ENCODE peak calls at places on chromosomes 2 and 18, in eight cellular contexts. One of them, this sample, is unnamed.

GRCh38 chr2:197846789-197847188 is 42.4 kb downstream of the PLCL1 start:
- DNase-seq in transverse colon: no peak
- DNase-seq in Peyer's patch: no peak
- DNase-seq in testis: no peak
- DNase-seq in IMR-90: peak; percentile 73
- DNase-seq in breast epithelium: no peak
- DNase-seq in K562: no peak
- DNase-seq in body of pancreas: no peak
- DNase-seq in this sample: no peak

GRCh38 chr2:223647258-223647952 is 45.2 kb upstream of the SCG2 start:
- DNase-seq in transverse colon: no peak
- DNase-seq in Peyer's patch: no peak
- DNase-seq in testis: no peak
- DNase-seq in IMR-90: peak; percentile 24
- DNase-seq in breast epithelium: no peak
- DNase-seq in K562: no peak
- DNase-seq in body of pancreas: no peak
- DNase-seq in this sample: no peak

GRCh38 chr2:195863121-195863520 is 205.5 kb downstream of the DNAH7 start:
- DNase-seq in transverse colon: no peak
- DNase-seq in Peyer's patch: no peak
- DNase-seq in testis: no peak
- DNase-seq in IMR-90: no peak
- DNase-seq in breast epithelium: no peak
- DNase-seq in K562: no peak
- DNase-seq in body of pancreas: no peak
- DNase-seq in this sample: no peak

GRCh38 chr18:2846638-2847340 is at the start of gene EMILIN2:
- DNase-seq in transverse colon: peak; percentile 60
- DNase-seq in Peyer's patch: peak; percentile 75
- DNase-seq in testis: peak; percentile 76
- DNase-seq in IMR-90: peak; percentile 14
- DNase-seq in breast epithelium: peak; percentile 32
- DNase-seq in K562: peak; percentile 47
- DNase-seq in body of pancreas: peak; percentile 36
- DNase-seq in this sample: peak; percentile 96

GRCh38 chr2:18369750-18370149 is 190.7 kb downstream of the RDH14 start:
- DNase-seq in transverse colon: no peak
- DNase-seq in Peyer's patch: no peak
- DNase-seq in testis: no peak
- DNase-seq in IMR-90: peak; percentile 74
- DNase-seq in breast epithelium: no peak
- DNase-seq in K562: no peak
- DNase-seq in body of pancreas: no peak
- DNase-seq in this sample: no peak

GRCh38 chr2:39511786-39512433 is 74.8 kb upstream of the MAP4K3 start:
- DNase-seq in transverse colon: peak; percentile 16
- DNase-seq in Peyer's patch: no peak
- DNase-seq in testis: no peak
- DNase-seq in IMR-90: no peak
- DNase-seq in breast epithelium: no peak
- DNase-seq in K562: peak; percentile 79
- DNase-seq in body of pancreas: no peak
- DNase-seq in this sample: no peak

GRCh38 chr2:11340717-11341116 is 3.7 kb downstream of the ROCK2 start:
- DNase-seq in transverse colon: no peak
- DNase-seq in Peyer's patch: no peak
- DNase-seq in testis: no peak
- DNase-seq in IMR-90: no peak
- DNase-seq in breast epithelium: no peak
- DNase-seq in K562: no peak
- DNase-seq in body of pancreas: no peak
- DNase-seq in this sample: no peak

GRCh38 chr18:77098554-77099174 is 33.9 kb downstream of the MBP start:
- DNase-seq in transverse colon: no peak
- DNase-seq in Peyer's patch: no peak
- DNase-seq in testis: no peak
- DNase-seq in IMR-90: no peak
- DNase-seq in breast epithelium: no peak
- DNase-seq in K562: no peak
- DNase-seq in body of pancreas: peak; percentile 34
- DNase-seq in this sample: peak; percentile 75

GRCh38 chr2:70091364-70091763 is 4.1 kb downstream of the PCBP1 start:
- DNase-seq in transverse colon: no peak
- DNase-seq in Peyer's patch: no peak
- DNase-seq in testis: no peak
- DNase-seq in IMR-90: no peak
- DNase-seq in breast epithelium: no peak
- DNase-seq in K562: no peak
- DNase-seq in body of pancreas: no peak
- DNase-seq in this sample: no peak

GRCh38 chr2:74464406-74464805 is 776 bp downstream of the MOGS start:
- DNase-seq in transverse colon: no peak
- DNase-seq in Peyer's patch: no peak
- DNase-seq in testis: no peak
- DNase-seq in IMR-90: no peak
- DNase-seq in breast epithelium: no peak
- DNase-seq in K562: no peak
- DNase-seq in body of pancreas: no peak
- DNase-seq in this sample: no peak

GRCh38 chr2:47026738-47027531 is 111.3 kb upstream of the MCFD2 start:
- DNase-seq in transverse colon: no peak
- DNase-seq in Peyer's patch: no peak
- DNase-seq in testis: no peak
- DNase-seq in IMR-90: no peak
- DNase-seq in breast epithelium: no peak
- DNase-seq in K562: no peak
- DNase-seq in body of pancreas: no peak
- DNase-seq in this sample: no peak

GRCh38 chr2:112834379-112835014 is 2.1 kb downstream of the IL1B start:
- DNase-seq in transverse colon: peak; percentile 89
- DNase-seq in Peyer's patch: no peak
- DNase-seq in testis: no peak
- DNase-seq in IMR-90: no peak
- DNase-seq in breast epithelium: no peak
- DNase-seq in K562: no peak
- DNase-seq in body of pancreas: peak; percentile 73
- DNase-seq in this sample: peak; percentile 43

DNA sequence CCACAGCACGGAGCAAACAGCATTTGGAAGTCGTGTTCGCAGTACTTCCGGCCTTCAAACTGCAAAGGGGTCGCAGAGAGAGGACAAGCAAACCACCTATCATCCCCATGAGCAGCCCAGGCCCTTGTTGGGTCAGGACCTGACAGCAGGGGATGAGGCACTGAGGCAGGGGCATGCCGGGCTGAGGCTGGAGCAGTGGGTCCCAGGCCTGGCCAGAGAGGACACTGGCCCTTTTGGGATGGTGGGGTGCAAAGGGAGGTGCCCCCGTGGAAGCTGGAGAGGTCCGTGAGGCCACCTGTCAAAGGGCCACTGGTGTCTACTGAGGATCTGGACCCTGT is 8.9 kb downstream of the GPR17 start:
- DNase-seq in transverse colon: no peak
- DNase-seq in Peyer's patch: no peak
- DNase-seq in testis: no peak
- DNase-seq in IMR-90: no peak
- DNase-seq in breast epithelium: no peak
- DNase-seq in K562: no peak
- DNase-seq in body of pancreas: no peak
- DNase-seq in this sample: no peak
- TF ChIP-seq CTCF in transverse colon: no peak
- TF ChIP-seq CTCF in Peyer's patch: no peak
- TF ChIP-seq CTCF in testis: no peak
- TF ChIP-seq CTCF in IMR-90: no peak
- TF ChIP-seq CTCF in breast epithelium: no peak
- TF ChIP-seq CTCF in K562: no peak
- TF ChIP-seq CTCF in body of pancreas: no peak
- TF ChIP-seq CTCF in this sample: no peak

DNA sequence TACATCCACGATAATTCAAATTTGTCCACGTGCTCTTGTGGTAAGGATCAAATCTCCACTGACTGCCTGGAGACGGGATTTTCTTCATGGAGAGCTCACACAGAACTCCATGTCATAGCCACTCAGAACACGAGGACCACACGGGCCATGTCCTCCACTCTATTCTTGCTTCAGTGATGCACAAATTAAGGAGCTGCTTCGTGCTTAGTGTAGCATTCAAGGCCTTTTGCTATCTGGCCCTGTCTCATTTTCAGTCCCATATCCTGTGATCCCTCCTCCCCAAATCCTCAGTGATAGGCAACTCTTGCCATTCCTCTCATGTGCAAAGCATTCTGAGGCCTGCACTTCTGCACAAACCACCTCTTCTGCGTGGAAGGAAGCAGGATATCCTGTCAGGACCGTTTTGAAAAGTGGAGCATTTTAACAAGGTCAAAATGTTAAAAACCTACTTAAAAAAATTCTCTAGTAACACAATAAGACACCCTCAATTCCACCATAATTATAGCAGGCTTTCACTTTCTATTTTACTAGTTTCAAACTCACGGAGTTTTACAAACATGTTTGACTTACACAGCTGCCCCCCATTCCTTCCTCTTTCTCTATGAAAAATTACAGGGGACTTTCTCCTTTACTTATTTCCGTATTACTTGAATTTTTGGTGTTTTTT is 35.2 kb downstream of the ST3GAL5 start:
- DNase-seq in transverse colon: no peak
- DNase-seq in Peyer's patch: no peak
- DNase-seq in testis: no peak
- DNase-seq in IMR-90: no peak
- DNase-seq in breast epithelium: no peak
- DNase-seq in K562: no peak
- DNase-seq in body of pancreas: no peak
- DNase-seq in this sample: no peak
- H3K4me3 ChIP-seq in transverse colon: no peak overlapping the region
- H3K4me3 ChIP-seq in Peyer's patch: peak overlapping the region; percentile 13
- H3K4me3 ChIP-seq in testis: no peak overlapping the region
- H3K4me3 ChIP-seq in IMR-90: no peak overlapping the region
- H3K4me3 ChIP-seq in breast epithelium: no peak overlapping the region
- H3K4me3 ChIP-seq in K562: no peak overlapping the region
- H3K4me3 ChIP-seq in body of pancreas: no peak overlapping the region
- H3K4me3 ChIP-seq in this sample: no peak overlapping the region

DNA sequence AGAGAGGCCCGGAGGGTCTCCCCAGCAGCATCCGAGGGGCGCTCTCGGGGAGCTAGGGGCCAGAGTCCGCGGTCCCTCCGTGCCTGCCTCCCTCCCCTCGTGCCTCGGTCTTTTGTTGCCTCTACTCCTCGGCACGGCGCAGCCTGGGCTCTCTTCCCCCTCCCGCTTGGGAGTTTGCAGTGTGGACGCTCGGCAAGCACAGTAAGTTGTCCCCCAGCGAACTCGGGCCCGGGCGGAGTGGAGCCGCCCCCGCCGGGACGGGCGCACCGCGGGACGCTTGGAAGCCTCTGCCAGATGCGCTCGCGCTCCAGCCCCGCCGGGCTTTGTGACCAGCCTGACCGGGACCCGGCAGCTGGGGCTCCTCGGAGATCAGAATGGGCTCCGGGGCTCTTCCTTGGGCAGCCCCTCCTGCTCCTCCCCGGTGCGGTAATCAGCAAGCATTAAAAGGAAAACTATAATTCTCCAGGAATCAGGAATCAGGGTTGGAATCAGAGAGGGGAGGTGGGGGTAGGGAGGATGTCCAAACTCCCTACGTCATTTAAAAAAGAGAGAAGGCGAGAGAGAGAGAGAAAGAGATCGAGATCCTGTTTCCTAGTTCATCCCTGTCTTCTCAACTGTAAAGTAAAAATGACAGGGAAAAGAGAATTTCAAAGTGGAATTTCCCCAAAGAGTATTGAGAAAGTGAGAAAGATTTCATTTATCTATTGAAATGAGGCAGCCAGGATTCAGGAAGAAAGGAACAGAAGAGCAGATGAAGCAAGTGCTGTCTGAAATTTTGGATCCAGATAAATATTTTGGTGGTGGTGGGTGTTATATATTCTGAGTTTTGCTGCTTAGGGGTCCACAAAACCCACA is 791 bp upstream of the TMEM200C start:
- DNase-seq in transverse colon: no peak
- DNase-seq in Peyer's patch: no peak
- DNase-seq in testis: peak; percentile 51
- DNase-seq in IMR-90: peak; percentile 74
- DNase-seq in breast epithelium: peak; percentile 44
- DNase-seq in K562: no peak
- DNase-seq in body of pancreas: peak; percentile 20
- DNase-seq in this sample: peak; percentile 87
- TF ChIP-seq POLR2A in transverse colon: no peak
- TF ChIP-seq POLR2A in Peyer's patch: no peak
- TF ChIP-seq POLR2A in testis: no peak
- TF ChIP-seq POLR2A in IMR-90: peak; percentile 77
- TF ChIP-seq POLR2A in breast epithelium: no peak
- TF ChIP-seq POLR2A in K562: no peak
- TF ChIP-seq POLR2A in body of pancreas: no peak
- TF ChIP-seq POLR2A in this sample: no peak

GRCh38 chr2:231190531-231191197 is 7.8 kb upstream of the ARMC9 start:
- DNase-seq in transverse colon: peak; percentile 47
- DNase-seq in Peyer's patch: peak; percentile 15
- DNase-seq in testis: peak; percentile 63
- DNase-seq in IMR-90: no peak
- DNase-seq in breast epithelium: peak; percentile 66
- DNase-seq in K562: no peak
- DNase-seq in body of pancreas: peak; percentile 60
- DNase-seq in this sample: peak; percentile 87
- TF ChIP-seq CTCF in transverse colon: peak; percentile 14
- TF ChIP-seq CTCF in Peyer's patch: peak; percentile 10
- TF ChIP-seq CTCF in testis: no peak
- TF ChIP-seq CTCF in IMR-90: no peak
- TF ChIP-seq CTCF in breast epithelium: no peak
- TF ChIP-seq CTCF in K562: peak; percentile 9
- TF ChIP-seq CTCF in body of pancreas: no peak
- TF ChIP-seq CTCF in this sample: no peak

DNA sequence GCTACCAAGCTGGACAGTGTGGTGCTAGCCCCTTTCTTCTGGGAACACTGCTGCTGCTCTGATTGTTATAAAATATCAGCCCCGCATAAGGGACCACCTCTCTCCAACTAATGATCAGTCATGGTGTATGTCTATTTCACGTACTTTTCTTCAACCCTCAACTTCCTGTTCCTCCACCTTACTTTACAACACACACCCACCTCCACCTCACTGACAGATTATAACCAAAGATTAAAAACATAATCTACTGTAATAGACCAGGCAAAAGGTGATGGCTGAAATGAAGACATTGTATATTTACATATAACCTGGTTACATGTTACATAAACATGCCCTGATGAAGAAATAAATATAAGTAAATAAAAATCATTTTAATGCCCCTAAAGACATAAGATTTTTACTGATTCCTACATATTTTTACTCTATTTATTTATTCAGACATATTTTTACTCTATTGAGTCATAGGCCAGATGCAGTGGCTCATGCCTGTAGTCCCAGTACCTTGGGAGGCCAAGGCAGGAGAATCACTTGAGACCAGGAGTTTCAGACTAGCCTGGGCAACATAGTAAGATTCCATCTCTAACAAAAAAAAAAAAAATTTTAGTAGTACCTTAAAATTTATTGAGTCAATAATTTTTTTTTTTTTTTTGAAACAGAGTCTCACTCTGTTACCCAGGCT is 12.8 kb downstream of the STK39 start:
- DNase-seq in transverse colon: no peak
- DNase-seq in Peyer's patch: no peak
- DNase-seq in testis: no peak
- DNase-seq in IMR-90: peak; percentile 64
- DNase-seq in breast epithelium: no peak
- DNase-seq in K562: no peak
- DNase-seq in body of pancreas: no peak
- DNase-seq in this sample: no peak
- H3K4me3 ChIP-seq in transverse colon: no peak overlapping the region
- H3K4me3 ChIP-seq in Peyer's patch: no peak overlapping the region
- H3K4me3 ChIP-seq in testis: no peak overlapping the region
- H3K4me3 ChIP-seq in IMR-90: no peak overlapping the region
- H3K4me3 ChIP-seq in breast epithelium: no peak overlapping the region
- H3K4me3 ChIP-seq in K562: no peak overlapping the region
- H3K4me3 ChIP-seq in body of pancreas: no peak overlapping the region
- H3K4me3 ChIP-seq in this sample: no peak overlapping the region